ENCODE peak calls at places on chromosome 10, in seven cellular contexts. One of them, this sample, is unnamed.

GRCh38 chr10:98000346-98000745 is 30.1 kb downstream of the CRTAC1 start:
- DNase-seq in H9: no peak
- DNase-seq in IMR-90: no peak
- DNase-seq in neuronal stem cell: no peak
- DNase-seq in H1: no peak
- DNase-seq in trophoblast cell: no peak
- DNase-seq in mesenchymal stem cell: no peak
- DNase-seq in this sample: no peak

GRCh38 chr10:118166951-118167350 is 120.2 kb upstream of the RAB11FIP2 start:
- DNase-seq in H9: no peak
- DNase-seq in IMR-90: no peak
- DNase-seq in neuronal stem cell: no peak
- DNase-seq in H1: no peak
- DNase-seq in trophoblast cell: no peak
- DNase-seq in mesenchymal stem cell: no peak
- DNase-seq in this sample: no peak

GRCh38 chr10:78450807-78451485 is 417.3 kb downstream of the RPS24 start:
- DNase-seq in H9: peak
- DNase-seq in IMR-90: no peak
- DNase-seq in neuronal stem cell: no peak
- DNase-seq in H1: no peak
- DNase-seq in trophoblast cell: no peak
- DNase-seq in mesenchymal stem cell: no peak
- DNase-seq in this sample: peak

GRCh38 chr10:122461367-122461728 is at the start of gene HTRA1:
- DNase-seq in H9: peak
- DNase-seq in IMR-90: peak
- DNase-seq in neuronal stem cell: peak
- DNase-seq in H1: no peak
- DNase-seq in trophoblast cell: peak
- DNase-seq in mesenchymal stem cell: peak
- DNase-seq in this sample: peak

GRCh38 chr10:132210766-132211165 is 24.0 kb downstream of the DPYSL4 start:
- DNase-seq in H9: no peak
- DNase-seq in IMR-90: no peak
- DNase-seq in neuronal stem cell: no peak
- DNase-seq in H1: no peak
- DNase-seq in trophoblast cell: no peak
- DNase-seq in mesenchymal stem cell: no peak
- DNase-seq in this sample: no peak

GRCh38 chr10:12947741-12948140 is 53.8 kb downstream of the CCDC3 start:
- DNase-seq in H9: no peak
- DNase-seq in IMR-90: no peak
- DNase-seq in neuronal stem cell: no peak
- DNase-seq in H1: peak
- DNase-seq in trophoblast cell: no peak
- DNase-seq in mesenchymal stem cell: no peak
- DNase-seq in this sample: no peak

GRCh38 chr10:35739998-35740397 is 97.9 kb upstream of the FZD8 start:
- DNase-seq in H9: no peak
- DNase-seq in IMR-90: peak
- DNase-seq in neuronal stem cell: no peak
- DNase-seq in H1: no peak
- DNase-seq in trophoblast cell: no peak
- DNase-seq in mesenchymal stem cell: peak
- DNase-seq in this sample: peak

GRCh38 chr10:86756511-86757109 is at the start of gene BMPR1A:
- DNase-seq in H9: peak
- DNase-seq in IMR-90: peak
- DNase-seq in neuronal stem cell: peak
- DNase-seq in H1: no peak
- DNase-seq in trophoblast cell: peak
- DNase-seq in mesenchymal stem cell: no peak
- DNase-seq in this sample: peak

GRCh38 chr10:125101049-125101448 is 59.3 kb downstream of the CTBP2 start:
- DNase-seq in H9: no peak
- DNase-seq in IMR-90: no peak
- DNase-seq in neuronal stem cell: no peak
- DNase-seq in H1: no peak
- DNase-seq in trophoblast cell: no peak
- DNase-seq in mesenchymal stem cell: no peak
- DNase-seq in this sample: no peak

GRCh38 chr10:120428754-120429153 is 28.3 kb upstream of the PLPP4 start:
- DNase-seq in H9: no peak
- DNase-seq in IMR-90: no peak
- DNase-seq in neuronal stem cell: no peak
- DNase-seq in H1: no peak
- DNase-seq in trophoblast cell: no peak
- DNase-seq in mesenchymal stem cell: no peak
- DNase-seq in this sample: no peak

GRCh38 chr10:50909334-50910014 is 24.0 kb upstream of the A1CF start:
- DNase-seq in H9: no peak
- DNase-seq in IMR-90: no peak
- DNase-seq in neuronal stem cell: no peak
- DNase-seq in H1: no peak
- DNase-seq in trophoblast cell: no peak
- DNase-seq in mesenchymal stem cell: no peak
- DNase-seq in this sample: no peak

GRCh38 chr10:23525406-23525805 is 86.5 kb downstream of the OTUD1 start:
- DNase-seq in H9: no peak
- DNase-seq in IMR-90: peak
- DNase-seq in neuronal stem cell: no peak
- DNase-seq in H1: no peak
- DNase-seq in trophoblast cell: no peak
- DNase-seq in mesenchymal stem cell: peak
- DNase-seq in this sample: peak

GRCh38 chr10:17758896-17759295 is 6.9 kb downstream of the TMEM236 start:
- DNase-seq in H9: no peak
- DNase-seq in IMR-90: no peak
- DNase-seq in neuronal stem cell: no peak
- DNase-seq in H1: no peak
- DNase-seq in trophoblast cell: no peak
- DNase-seq in mesenchymal stem cell: peak
- DNase-seq in this sample: no peak

GRCh38 chr10:13712799-13713581 is 126.2 kb downstream of the PRPF18 start:
- DNase-seq in H9: no peak
- DNase-seq in IMR-90: peak
- DNase-seq in neuronal stem cell: no peak
- DNase-seq in H1: no peak
- DNase-seq in trophoblast cell: peak
- DNase-seq in mesenchymal stem cell: peak
- DNase-seq in this sample: peak

GRCh38 chr10:103724771-103725170 is 130.6 kb downstream of the SH3PXD2A start:
- DNase-seq in H9: no peak
- DNase-seq in IMR-90: no peak
- DNase-seq in neuronal stem cell: no peak
- DNase-seq in H1: no peak
- DNase-seq in trophoblast cell: no peak
- DNase-seq in mesenchymal stem cell: no peak
- DNase-seq in this sample: no peak

GRCh38 chr10:60739581-60739980 is 38.7 kb upstream of the CDK1 start:
- DNase-seq in H9: no peak
- DNase-seq in IMR-90: peak
- DNase-seq in neuronal stem cell: no peak
- DNase-seq in H1: no peak
- DNase-seq in trophoblast cell: no peak
- DNase-seq in mesenchymal stem cell: peak
- DNase-seq in this sample: no peak

GRCh38 chr10:3413937-3414710 is 241.5 kb upstream of the PITRM1 start:
- DNase-seq in H9: no peak
- DNase-seq in IMR-90: no peak
- DNase-seq in neuronal stem cell: no peak
- DNase-seq in H1: no peak
- DNase-seq in trophoblast cell: no peak
- DNase-seq in mesenchymal stem cell: no peak
- DNase-seq in this sample: no peak

GRCh38 chr10:49012603-49013002 is 73.0 kb upstream of the LRRC18 start:
- DNase-seq in H9: no peak
- DNase-seq in IMR-90: no peak
- DNase-seq in neuronal stem cell: no peak
- DNase-seq in H1: no peak
- DNase-seq in trophoblast cell: no peak
- DNase-seq in mesenchymal stem cell: no peak
- DNase-seq in this sample: peak

DNA sequence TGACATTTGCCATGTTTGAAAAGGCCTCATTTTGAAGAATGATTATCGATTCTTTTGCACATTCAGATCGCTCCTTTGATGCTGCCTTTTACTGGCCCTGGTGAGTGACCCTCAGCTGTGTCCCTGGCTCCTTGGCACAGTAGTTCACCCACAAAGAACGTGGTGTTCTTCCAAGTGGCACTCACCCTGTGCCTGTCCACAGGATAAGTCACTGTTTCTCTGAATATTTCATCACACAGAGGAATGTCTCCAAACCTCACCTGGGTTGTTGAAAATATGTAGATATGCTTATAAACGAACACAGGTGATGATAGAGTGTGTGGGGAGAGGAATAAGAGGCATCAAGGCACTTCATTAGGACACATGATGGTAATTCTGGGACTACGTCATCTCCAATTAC is 810.7 kb downstream of the CCSER2 start:
- DNase-seq in H9: no peak
- DNase-seq in IMR-90: no peak
- DNase-seq in neuronal stem cell: no peak
- DNase-seq in H1: no peak
- DNase-seq in trophoblast cell: no peak
- DNase-seq in mesenchymal stem cell: no peak
- DNase-seq in this sample: no peak
- H2BK5ac ChIP-seq in H9: no peak
- H2BK5ac ChIP-seq in IMR-90: no peak
- H2BK5ac ChIP-seq in neuronal stem cell: no peak
- H2BK5ac ChIP-seq in H1: no peak
- H2BK5ac ChIP-seq in trophoblast cell: no peak
- H2BK5ac ChIP-seq in mesenchymal stem cell: no peak
- H2BK5ac ChIP-seq in this sample: no peak

GRCh38 chr10:110915035-110915434 is 3.9 kb downstream of the BBIP1 start:
- DNase-seq in H9: no peak
- DNase-seq in IMR-90: no peak
- DNase-seq in neuronal stem cell: no peak
- DNase-seq in H1: no peak
- DNase-seq in trophoblast cell: no peak
- DNase-seq in mesenchymal stem cell: no peak
- DNase-seq in this sample: no peak
- H3K9ac ChIP-seq in H9: no peak
- H3K9ac ChIP-seq in IMR-90: no peak
- H3K9ac ChIP-seq in neuronal stem cell: no peak
- H3K9ac ChIP-seq in H1: no peak
- H3K9ac ChIP-seq in trophoblast cell: no peak
- H3K9ac ChIP-seq in mesenchymal stem cell: no peak
- H3K9ac ChIP-seq in this sample: no peak

DNA sequence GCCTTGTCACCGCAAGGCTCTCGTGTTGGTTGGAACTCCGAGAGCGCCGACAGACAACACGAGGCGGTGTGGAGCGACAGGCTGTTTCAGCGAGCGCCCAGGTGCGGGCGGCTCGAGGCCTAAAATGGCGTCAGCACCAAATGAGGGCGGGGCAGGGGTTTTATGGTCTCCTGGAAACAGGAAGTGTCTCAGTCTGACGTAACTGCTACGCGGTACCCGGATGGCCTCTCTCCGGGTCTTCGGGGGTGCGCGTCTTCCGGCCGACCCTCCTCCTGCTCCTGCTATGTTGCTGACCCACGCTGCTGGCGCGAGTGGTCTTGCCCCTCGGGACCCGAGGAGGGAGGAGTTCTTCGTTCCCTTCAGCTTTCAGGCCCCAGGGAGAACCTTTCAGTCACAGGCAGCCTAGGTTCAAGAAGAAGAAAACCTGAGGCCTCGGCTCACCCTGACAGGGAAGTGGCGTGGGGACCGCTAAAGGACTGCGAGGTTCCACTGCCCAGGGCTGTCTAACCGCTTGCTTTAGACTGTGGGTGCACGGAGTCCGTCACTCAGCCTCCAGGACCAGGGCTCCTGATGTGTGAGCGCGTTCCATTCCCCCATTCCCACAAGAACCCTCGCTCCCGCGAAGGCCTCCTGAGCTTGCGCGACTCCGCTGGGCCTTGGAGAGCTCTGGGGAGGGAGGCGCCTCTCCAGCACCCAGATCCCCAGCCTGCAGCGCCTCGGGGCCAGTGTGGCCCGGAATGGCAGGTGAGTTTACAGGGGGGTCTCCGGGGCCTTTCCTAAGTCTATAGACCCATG is 77.3 kb downstream of the GLRX3 start:
- DNase-seq in H9: no peak
- DNase-seq in IMR-90: no peak
- DNase-seq in neuronal stem cell: no peak
- DNase-seq in H1: no peak
- DNase-seq in trophoblast cell: no peak
- DNase-seq in mesenchymal stem cell: no peak
- DNase-seq in this sample: no peak
- H3K18ac ChIP-seq in H9: no peak
- H3K18ac ChIP-seq in IMR-90: no peak
- H3K18ac ChIP-seq in neuronal stem cell: no peak
- H3K18ac ChIP-seq in H1: no peak
- H3K18ac ChIP-seq in trophoblast cell: no peak
- H3K18ac ChIP-seq in mesenchymal stem cell: no peak
- H3K18ac ChIP-seq in this sample: no peak

DNA sequence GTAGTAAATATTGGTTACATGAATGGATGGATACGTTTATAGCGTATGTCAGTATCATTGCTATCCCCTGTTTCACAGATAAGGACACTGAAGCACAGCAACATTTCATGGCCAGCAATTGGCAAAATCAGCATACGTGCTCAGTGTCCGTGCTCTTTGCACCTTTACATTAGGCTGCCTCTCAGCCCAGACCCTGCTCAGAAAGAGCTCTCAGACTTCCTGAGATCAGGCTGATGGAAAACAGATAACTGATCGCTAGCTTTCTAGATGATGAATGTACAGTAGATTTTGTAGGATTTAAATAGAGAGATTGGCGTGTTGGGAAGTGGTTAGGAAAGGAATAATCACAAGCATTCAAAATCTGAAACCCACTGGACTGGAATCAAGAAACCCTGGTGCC is 106.7 kb downstream of the ARID5B start:
- DNase-seq in H9: no peak
- DNase-seq in IMR-90: no peak
- DNase-seq in neuronal stem cell: no peak
- DNase-seq in H1: no peak
- DNase-seq in trophoblast cell: no peak
- DNase-seq in mesenchymal stem cell: no peak
- DNase-seq in this sample: no peak
- H2BK5ac ChIP-seq in H9: no peak
- H2BK5ac ChIP-seq in IMR-90: no peak
- H2BK5ac ChIP-seq in neuronal stem cell: no peak
- H2BK5ac ChIP-seq in H1: no peak
- H2BK5ac ChIP-seq in trophoblast cell: no peak
- H2BK5ac ChIP-seq in mesenchymal stem cell: no peak
- H2BK5ac ChIP-seq in this sample: no peak

DNA sequence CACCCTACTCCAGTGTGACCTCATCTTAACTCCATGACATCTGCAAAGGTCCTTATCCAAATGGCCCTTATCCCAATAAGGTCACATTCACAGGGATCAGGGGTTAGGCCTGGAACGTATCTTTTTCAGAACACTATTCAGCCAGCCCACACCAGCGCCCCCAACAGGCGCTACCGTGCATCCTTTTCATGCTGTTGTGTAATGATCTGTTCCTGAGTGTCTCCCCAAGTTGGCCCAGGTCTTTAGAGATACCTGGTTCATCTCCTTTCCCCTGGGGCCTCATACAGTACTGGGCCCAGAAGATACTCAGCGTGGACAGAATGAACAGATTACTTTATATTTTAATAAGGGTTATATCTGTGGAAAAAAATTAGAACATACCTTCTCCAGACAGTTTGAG is 132.6 kb upstream of the ADAM12 start:
- DNase-seq in H9: no peak
- DNase-seq in IMR-90: no peak
- DNase-seq in neuronal stem cell: no peak
- DNase-seq in H1: no peak
- DNase-seq in trophoblast cell: no peak
- DNase-seq in mesenchymal stem cell: no peak
- DNase-seq in this sample: no peak
- H3K9ac ChIP-seq in H9: no peak
- H3K9ac ChIP-seq in IMR-90: no peak
- H3K9ac ChIP-seq in neuronal stem cell: no peak
- H3K9ac ChIP-seq in H1: no peak
- H3K9ac ChIP-seq in trophoblast cell: no peak
- H3K9ac ChIP-seq in mesenchymal stem cell: no peak
- H3K9ac ChIP-seq in this sample: no peak